ENCODE peak calls at places on chromosomes 13 and 19, in five cellular contexts. X is ELF-1, L is NCI-H2081 treated with DMSO at 0.1 percent for 48 hours, F is non-pigmented ciliary epithelial cell, M is HT1080. B is an unnamed sample.

GRCh38 chr19:48608798-48609263 is 2.3 kb downstream of the SPACA4 start:
- DNase-seq in X (peak; percentile 72), L (no peak), F (no peak), M (peak; percentile 70), B (no peak)

GRCh38 chr13:21684576-21684975 is 13.7 kb downstream of the FGF9 start:
- DNase-seq in X (no peak), L (no peak), F (no peak), M (no peak), B (no peak)

GRCh38 chr19:53007200-53008054 is 6.3 kb upstream of the ERVV-1 start:
- DNase-seq in X (peak; percentile 44), L (no peak), F (no peak), M (no peak), B (no peak)

GRCh38 chr19:38433268-38433733 is at the start of gene RYR1:
- DNase-seq in X (peak; percentile 86), L (no peak), F (no peak), M (no peak), B (no peak)

GRCh38 chr13:67018775-67019174 is 211.4 kb downstream of the PCDH9 start:
- DNase-seq in X (no peak), L (no peak), F (no peak), M (no peak), B (no peak)

GRCh38 chr19:4523306-4524110 is 5.2 kb upstream of the PLIN4 start:
- DNase-seq in X (no peak), L (no peak), F (no peak), M (no peak), B (no peak)

GRCh38 chr13:28035146-28035782 is 46.8 kb upstream of the URAD start:
- DNase-seq in X (no peak), L (no peak), F (no peak), M (peak; percentile 6), B (no peak)

GRCh38 chr13:49022472-49023144 is 46.9 kb downstream of the FNDC3A start:
- DNase-seq in X (no peak), L (no peak), F (no peak), M (no peak), B (peak; percentile 44)

GRCh38 chr13:47049276-47049989 is 152.6 kb upstream of the HTR2A start:
- DNase-seq in X (no peak), L (no peak), F (no peak), M (no peak), B (no peak)

GRCh38 chr13:76326343-76326742 is 559.9 kb downstream of the KCTD12 start:
- DNase-seq in X (no peak), L (no peak), F (no peak), M (no peak), B (no peak)

B was measured in kidney glomerular epithelial cell.